ENCODE peak calls at places on chromosomes 16 and 17, in six cellular contexts. One of them, this sample, is unnamed.

GRCh38 chr17:49548051-49548505 is 27.6 kb upstream of the NXPH3 start:
- DNase-seq in AG04450: no peak
- DNase-seq in omental fat pad: no peak
- DNase-seq in Calu3: no peak
- DNase-seq in pancreas: no peak
- DNase-seq in adrenal gland: no peak
- DNase-seq in this sample: no peak

GRCh38 chr17:73954981-73955380 is 248.5 kb upstream of the RPL38 start:
- DNase-seq in AG04450: no peak
- DNase-seq in omental fat pad: no peak
- DNase-seq in Calu3: no peak
- DNase-seq in pancreas: no peak
- DNase-seq in adrenal gland: no peak
- DNase-seq in this sample: no peak

GRCh38 chr16:26824469-26824868 is 242.3 kb upstream of the C16orf82 start:
- DNase-seq in AG04450: no peak
- DNase-seq in omental fat pad: no peak
- DNase-seq in Calu3: no peak
- DNase-seq in pancreas: no peak
- DNase-seq in adrenal gland: no peak
- DNase-seq in this sample: no peak

GRCh38 chr17:41785091-41785875 is 1.2 kb downstream of the JUP start:
- DNase-seq in AG04450: no peak
- DNase-seq in omental fat pad: no peak
- DNase-seq in Calu3: peak; percentile 72
- DNase-seq in pancreas: no peak
- DNase-seq in adrenal gland: no peak
- DNase-seq in this sample: peak; percentile 78

GRCh38 chr17:76714822-76715461 is 4.2 kb upstream of the MXRA7 start:
- DNase-seq in AG04450: no peak
- DNase-seq in omental fat pad: peak; percentile 92
- DNase-seq in Calu3: peak; percentile 79
- DNase-seq in pancreas: peak; percentile 67
- DNase-seq in adrenal gland: peak; percentile 71
- DNase-seq in this sample: peak; percentile 66

GRCh38 chr17:74163836-74164235 is 39.6 kb upstream of the RPL38 start:
- DNase-seq in AG04450: no peak
- DNase-seq in omental fat pad: no peak
- DNase-seq in Calu3: no peak
- DNase-seq in pancreas: no peak
- DNase-seq in adrenal gland: no peak
- DNase-seq in this sample: peak; percentile 21

GRCh38 chr17:17134952-17135340 is 71.2 kb downstream of the PLD6 start:
- DNase-seq in AG04450: no peak
- DNase-seq in omental fat pad: no peak
- DNase-seq in Calu3: no peak
- DNase-seq in pancreas: peak; percentile 3
- DNase-seq in adrenal gland: no peak
- DNase-seq in this sample: no peak

GRCh38 chr17:50893183-50893993 is 27.2 kb upstream of the TOB1 start:
- DNase-seq in AG04450: no peak
- DNase-seq in omental fat pad: no peak
- DNase-seq in Calu3: peak; percentile 86
- DNase-seq in pancreas: peak; percentile 59
- DNase-seq in adrenal gland: no peak
- DNase-seq in this sample: no peak

GRCh38 chr17:17933775-17934174 is 38.4 kb downstream of the TOM1L2 start:
- DNase-seq in AG04450: no peak
- DNase-seq in omental fat pad: no peak
- DNase-seq in Calu3: no peak
- DNase-seq in pancreas: no peak
- DNase-seq in adrenal gland: no peak
- DNase-seq in this sample: no peak

GRCh38 chr17:32127156-32127897 is 15.0 kb upstream of the RHOT1 start:
- DNase-seq in AG04450: peak; percentile 15
- DNase-seq in omental fat pad: peak; percentile 44
- DNase-seq in Calu3: peak; percentile 78
- DNase-seq in pancreas: peak; percentile 67
- DNase-seq in adrenal gland: peak; percentile 92
- DNase-seq in this sample: peak; percentile 76

GRCh38 chr16:79845734-79846135 is 245.2 kb upstream of the MAF start:
- DNase-seq in AG04450: no peak
- DNase-seq in omental fat pad: no peak
- DNase-seq in Calu3: no peak
- DNase-seq in pancreas: no peak
- DNase-seq in adrenal gland: no peak
- DNase-seq in this sample: no peak

GRCh38 chr17:59851431-59852375 is 41.0 kb downstream of the TUBD1 start:
- DNase-seq in AG04450: peak; percentile 98
- DNase-seq in omental fat pad: no peak
- DNase-seq in Calu3: no peak
- DNase-seq in pancreas: no peak
- DNase-seq in adrenal gland: peak; percentile 44
- DNase-seq in this sample: no peak

GRCh38 chr16:65538945-65539344 is 417.1 kb upstream of the CDH11 start:
- DNase-seq in AG04450: no peak
- DNase-seq in omental fat pad: no peak
- DNase-seq in Calu3: no peak
- DNase-seq in pancreas: no peak
- DNase-seq in adrenal gland: no peak
- DNase-seq in this sample: no peak

GRCh38 chr17:17493249-17493985 is 2.8 kb downstream of the RASD1 start:
- DNase-seq in AG04450: no peak
- DNase-seq in omental fat pad: no peak
- DNase-seq in Calu3: no peak
- DNase-seq in pancreas: peak; percentile 19
- DNase-seq in adrenal gland: peak; percentile 38
- DNase-seq in this sample: no peak

GRCh38 chr16:87409153-87409552 is 17.0 kb downstream of the MAP1LC3B start:
- DNase-seq in AG04450: no peak
- DNase-seq in omental fat pad: no peak
- DNase-seq in Calu3: no peak
- DNase-seq in pancreas: no peak
- DNase-seq in adrenal gland: no peak
- DNase-seq in this sample: no peak

GRCh38 chr16:54462151-54462651 is 175.6 kb upstream of the IRX3 start:
- DNase-seq in AG04450: no peak
- DNase-seq in omental fat pad: no peak
- DNase-seq in Calu3: no peak
- DNase-seq in pancreas: no peak
- DNase-seq in adrenal gland: no peak
- DNase-seq in this sample: no peak

GRCh38 chr17:31571124-31571892 is 179.8 kb downstream of the RAB11FIP4 start:
- DNase-seq in AG04450: peak; percentile 91
- DNase-seq in omental fat pad: peak; percentile 71
- DNase-seq in Calu3: no peak
- DNase-seq in pancreas: peak; percentile 76
- DNase-seq in adrenal gland: peak; percentile 44
- DNase-seq in this sample: no peak

GRCh38 chr17:75289832-75290337 is 652 bp upstream of the SLC25A19 start:
- DNase-seq in AG04450: no peak
- DNase-seq in omental fat pad: peak; percentile 36
- DNase-seq in Calu3: peak; percentile 31
- DNase-seq in pancreas: no peak
- DNase-seq in adrenal gland: peak; percentile 69
- DNase-seq in this sample: no peak

GRCh38 chr16:70582280-70582978 is 58.8 kb downstream of the SF3B3 start:
- DNase-seq in AG04450: no peak
- DNase-seq in omental fat pad: no peak
- DNase-seq in Calu3: no peak
- DNase-seq in pancreas: no peak
- DNase-seq in adrenal gland: peak; percentile 41
- DNase-seq in this sample: no peak

GRCh38 chr16:32116080-32116479 is 137.0 kb upstream of the TP53TG3D start:
- DNase-seq in AG04450: no peak
- DNase-seq in omental fat pad: no peak
- DNase-seq in Calu3: no peak
- DNase-seq in pancreas: peak; percentile 12
- DNase-seq in adrenal gland: no peak
- DNase-seq in this sample: no peak

GRCh38 chr16:50981951-50982350 is 169.1 kb downstream of the SALL1 start:
- DNase-seq in AG04450: no peak
- DNase-seq in omental fat pad: no peak
- DNase-seq in Calu3: no peak
- DNase-seq in pancreas: no peak
- DNase-seq in adrenal gland: no peak
- DNase-seq in this sample: no peak

GRCh38 chr17:75563063-75563758 is 24.4 kb upstream of the MYO15B start:
- DNase-seq in AG04450: no peak
- DNase-seq in omental fat pad: no peak
- DNase-seq in Calu3: no peak
- DNase-seq in pancreas: no peak
- DNase-seq in adrenal gland: no peak
- DNase-seq in this sample: no peak

GRCh38 chr17:56708220-56708567 is 114.7 kb downstream of the NOG start:
- DNase-seq in AG04450: no peak
- DNase-seq in omental fat pad: no peak
- DNase-seq in Calu3: no peak
- DNase-seq in pancreas: no peak
- DNase-seq in adrenal gland: no peak
- DNase-seq in this sample: no peak

GRCh38 chr16:13552960-13553257 is 367.0 kb upstream of the ERCC4 start:
- DNase-seq in AG04450: no peak
- DNase-seq in omental fat pad: no peak
- DNase-seq in Calu3: no peak
- DNase-seq in pancreas: no peak
- DNase-seq in adrenal gland: no peak
- DNase-seq in this sample: no peak

GRCh38 chr16:13550254-13550653 is 369.7 kb upstream of the ERCC4 start:
- DNase-seq in AG04450: no peak
- DNase-seq in omental fat pad: no peak
- DNase-seq in Calu3: no peak
- DNase-seq in pancreas: no peak
- DNase-seq in adrenal gland: no peak
- DNase-seq in this sample: no peak

GRCh38 chr16:13554020-13554419 is 365.9 kb upstream of the ERCC4 start:
- DNase-seq in AG04450: no peak
- DNase-seq in omental fat pad: no peak
- DNase-seq in Calu3: no peak
- DNase-seq in pancreas: no peak
- DNase-seq in adrenal gland: no peak
- DNase-seq in this sample: no peak

GRCh38 chr16:13553453-13553985 is 366.4 kb upstream of the ERCC4 start:
- DNase-seq in AG04450: no peak
- DNase-seq in omental fat pad: no peak
- DNase-seq in Calu3: no peak
- DNase-seq in pancreas: no peak
- DNase-seq in adrenal gland: no peak
- DNase-seq in this sample: no peak

GRCh38 chr16:13552062-13552959 is 367.6 kb upstream of the ERCC4 start:
- DNase-seq in AG04450: no peak
- DNase-seq in omental fat pad: no peak
- DNase-seq in Calu3: no peak
- DNase-seq in pancreas: no peak
- DNase-seq in adrenal gland: no peak
- DNase-seq in this sample: no peak
- TF ChIP-seq CTCF in AG04450: no peak
- TF ChIP-seq CTCF in omental fat pad: no peak
- TF ChIP-seq CTCF in Calu3: no peak
- TF ChIP-seq CTCF in pancreas: no peak
- TF ChIP-seq CTCF in adrenal gland: no peak
- TF ChIP-seq CTCF in this sample: no peak

DNA sequence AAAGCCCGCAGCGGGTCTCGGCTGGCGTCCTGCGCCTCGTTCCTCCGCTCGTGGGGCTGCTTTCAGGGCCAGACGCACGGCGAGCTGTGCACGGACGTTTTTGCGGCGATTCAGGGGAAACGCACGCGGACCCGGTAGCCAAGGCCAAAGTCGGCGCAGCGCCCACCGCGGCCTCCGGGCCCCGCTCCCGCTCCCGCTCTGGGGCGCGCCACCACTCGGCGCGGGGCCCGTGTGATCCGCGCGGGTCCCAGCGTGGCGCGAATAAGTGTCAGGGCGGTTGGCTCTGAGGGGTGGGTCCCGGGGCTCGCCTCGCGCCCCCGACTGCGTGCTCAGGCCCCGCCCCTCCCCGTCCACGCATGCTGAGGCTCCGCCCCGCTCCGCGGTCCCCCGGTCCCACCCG is 694 bp upstream of the TBCD start:
- DNase-seq in AG04450: no peak
- DNase-seq in omental fat pad: no peak
- DNase-seq in Calu3: no peak
- DNase-seq in pancreas: peak; percentile 65
- DNase-seq in adrenal gland: peak; percentile 41
- DNase-seq in this sample: no peak
- TF ChIP-seq CTCF in AG04450: no peak
- TF ChIP-seq CTCF in omental fat pad: no peak
- TF ChIP-seq CTCF in Calu3: no peak
- TF ChIP-seq CTCF in pancreas: no peak
- TF ChIP-seq CTCF in adrenal gland: peak; percentile 21
- TF ChIP-seq CTCF in this sample: no peak

GRCh38 chr16:3087243-3087791 is 11.8 kb downstream of the ZSCAN10 start:
- DNase-seq in AG04450: no peak
- DNase-seq in omental fat pad: no peak
- DNase-seq in Calu3: no peak
- DNase-seq in pancreas: no peak
- DNase-seq in adrenal gland: peak; percentile 41
- DNase-seq in this sample: no peak
- TF ChIP-seq CTCF in AG04450: peak; percentile 26
- TF ChIP-seq CTCF in omental fat pad: no peak
- TF ChIP-seq CTCF in Calu3: no peak
- TF ChIP-seq CTCF in pancreas: no peak
- TF ChIP-seq CTCF in adrenal gland: peak; percentile 27
- TF ChIP-seq CTCF in this sample: no peak

GRCh38 chr16:48053346-48053745 is 102.4 kb downstream of the ABCC12 start:
- DNase-seq in AG04450: peak; percentile 32
- DNase-seq in omental fat pad: no peak
- DNase-seq in Calu3: peak; percentile 8
- DNase-seq in pancreas: no peak
- DNase-seq in adrenal gland: peak; percentile 49
- DNase-seq in this sample: no peak

GRCh38 chr16:48050871-48051270 is 104.9 kb downstream of the ABCC12 start:
- DNase-seq in AG04450: no peak
- DNase-seq in omental fat pad: no peak
- DNase-seq in Calu3: no peak
- DNase-seq in pancreas: no peak
- DNase-seq in adrenal gland: no peak
- DNase-seq in this sample: no peak

GRCh38 chr16:48057085-48057484 is 98.7 kb downstream of the ABCC12 start:
- DNase-seq in AG04450: no peak
- DNase-seq in omental fat pad: no peak
- DNase-seq in Calu3: no peak
- DNase-seq in pancreas: no peak
- DNase-seq in adrenal gland: no peak
- DNase-seq in this sample: no peak

GRCh38 chr16:48052731-48053130 is 103.1 kb downstream of the ABCC12 start:
- DNase-seq in AG04450: no peak
- DNase-seq in omental fat pad: no peak
- DNase-seq in Calu3: no peak
- DNase-seq in pancreas: no peak
- DNase-seq in adrenal gland: no peak
- DNase-seq in this sample: no peak

GRCh38 chr16:48054881-48055601 is 100.8 kb downstream of the ABCC12 start:
- DNase-seq in AG04450: peak; percentile 36
- DNase-seq in omental fat pad: no peak
- DNase-seq in Calu3: peak; percentile 52
- DNase-seq in pancreas: peak; percentile 34
- DNase-seq in adrenal gland: peak; percentile 46
- DNase-seq in this sample: peak; percentile 34
- TF ChIP-seq CTCF in AG04450: peak; percentile 98
- TF ChIP-seq CTCF in omental fat pad: no peak
- TF ChIP-seq CTCF in Calu3: peak; percentile 81
- TF ChIP-seq CTCF in pancreas: peak; percentile 50
- TF ChIP-seq CTCF in adrenal gland: peak; percentile 80
- TF ChIP-seq CTCF in this sample: peak; percentile 70

GRCh38 chr16:58186176-58186944 is 11.5 kb downstream of the CSNK2A2 start:
- DNase-seq in AG04450: no peak
- DNase-seq in omental fat pad: no peak
- DNase-seq in Calu3: no peak
- DNase-seq in pancreas: no peak
- DNase-seq in adrenal gland: no peak
- DNase-seq in this sample: no peak
- TF ChIP-seq CTCF in AG04450: no peak
- TF ChIP-seq CTCF in omental fat pad: no peak
- TF ChIP-seq CTCF in Calu3: no peak
- TF ChIP-seq CTCF in pancreas: no peak
- TF ChIP-seq CTCF in adrenal gland: no peak
- TF ChIP-seq CTCF in this sample: no peak